ENCODE peak calls at places on chromosomes 1 and 21, in seven cellular contexts. One of them, this sample, is unnamed. For H3K36me3, the result is how much of the 10 kb centered on the place peaks cover.

GRCh38 chr1:209421186-209421585 is 162.3 kb upstream of the CAMK1G start:
- DNase-seq in body of pancreas: no peak
- DNase-seq in heart right ventricle: no peak
- DNase-seq in GM06990: no peak
- DNase-seq in H7: no peak
- DNase-seq in OCI-LY7: no peak
- DNase-seq in bronchial epithelial cell: peak
- DNase-seq in this sample: no peak

GRCh38 chr1:156838972-156839371 is 19.9 kb downstream of the INSRR start:
- DNase-seq in heart right ventricle: no peak
- DNase-seq in OCI-LY7: peak
- DNase-seq in H7: peak
- DNase-seq in body of pancreas: peak
- DNase-seq in GM06990: no peak
- DNase-seq in bronchial epithelial cell: no peak
- DNase-seq in this sample: no peak

GRCh38 chr1:163090321-163090945 is 21.3 kb downstream of the RGS4 start:
- DNase-seq in OCI-LY7: no peak
- DNase-seq in body of pancreas: no peak
- DNase-seq in GM06990: no peak
- DNase-seq in H7: no peak
- DNase-seq in bronchial epithelial cell: peak
- DNase-seq in heart right ventricle: no peak
- DNase-seq in this sample: no peak

GRCh38 chr21:34983680-34984086 is 65.4 kb downstream of the RUNX1 start:
- DNase-seq in body of pancreas: no peak
- DNase-seq in heart right ventricle: no peak
- DNase-seq in OCI-LY7: no peak
- DNase-seq in bronchial epithelial cell: peak
- DNase-seq in H7: no peak
- DNase-seq in GM06990: peak
- DNase-seq in this sample: no peak

GRCh38 chr1:78102082-78102481 is 56.3 kb downstream of the GIPC2 start:
- DNase-seq in bronchial epithelial cell: peak
- DNase-seq in GM06990: no peak
- DNase-seq in body of pancreas: no peak
- DNase-seq in H7: no peak
- DNase-seq in OCI-LY7: no peak
- DNase-seq in heart right ventricle: no peak
- DNase-seq in this sample: no peak

GRCh38 chr1:245771521-245772281 is 616.9 kb downstream of the KIF26B start:
- DNase-seq in OCI-LY7: no peak
- DNase-seq in heart right ventricle: peak
- DNase-seq in body of pancreas: no peak
- DNase-seq in GM06990: no peak
- DNase-seq in H7: no peak
- DNase-seq in bronchial epithelial cell: peak
- DNase-seq in this sample: no peak

GRCh38 chr1:201937624-201938212 is 8.6 kb downstream of the LMOD1 start:
- DNase-seq in body of pancreas: no peak
- DNase-seq in GM06990: no peak
- DNase-seq in OCI-LY7: no peak
- DNase-seq in H7: no peak
- DNase-seq in heart right ventricle: no peak
- DNase-seq in bronchial epithelial cell: peak
- DNase-seq in this sample: no peak

GRCh38 chr21:38768385-38769071 is 37.2 kb upstream of the ETS2 start:
- DNase-seq in GM06990: peak
- DNase-seq in heart right ventricle: no peak
- DNase-seq in bronchial epithelial cell: peak
- DNase-seq in OCI-LY7: peak
- DNase-seq in body of pancreas: no peak
- DNase-seq in H7: no peak
- DNase-seq in this sample: no peak

GRCh38 chr1:16163882-16164820 is 8.3 kb upstream of the EPHA2 start:
- DNase-seq in H7: peak
- DNase-seq in heart right ventricle: no peak
- DNase-seq in bronchial epithelial cell: peak
- DNase-seq in GM06990: no peak
- DNase-seq in body of pancreas: peak
- DNase-seq in OCI-LY7: no peak
- DNase-seq in this sample: no peak

GRCh38 chr1:175920401-175920800 is 177.0 kb upstream of the TNR start:
- DNase-seq in H7: no peak
- DNase-seq in GM06990: no peak
- DNase-seq in body of pancreas: no peak
- DNase-seq in heart right ventricle: no peak
- DNase-seq in bronchial epithelial cell: no peak
- DNase-seq in OCI-LY7: no peak
- DNase-seq in this sample: no peak

GRCh38 chr1:195773958-195774357 is 834.3 kb downstream of the KCNT2 start:
- DNase-seq in OCI-LY7: no peak
- DNase-seq in bronchial epithelial cell: no peak
- DNase-seq in GM06990: no peak
- DNase-seq in H7: no peak
- DNase-seq in body of pancreas: no peak
- DNase-seq in heart right ventricle: no peak
- DNase-seq in this sample: no peak

GRCh38 chr1:221903594-221903993 is 161.7 kb upstream of the DUSP10 start:
- DNase-seq in body of pancreas: no peak
- DNase-seq in GM06990: no peak
- DNase-seq in heart right ventricle: no peak
- DNase-seq in H7: no peak
- DNase-seq in bronchial epithelial cell: no peak
- DNase-seq in OCI-LY7: no peak
- DNase-seq in this sample: no peak

GRCh38 chr1:58791106-58791505 is 7.3 kb upstream of the JUN start:
- DNase-seq in H7: no peak
- DNase-seq in body of pancreas: no peak
- DNase-seq in OCI-LY7: no peak
- DNase-seq in bronchial epithelial cell: no peak
- DNase-seq in GM06990: no peak
- DNase-seq in heart right ventricle: no peak
- DNase-seq in this sample: no peak

GRCh38 chr1:229275005-229275404 is 4.1 kb downstream of the RAB4A start:
- DNase-seq in heart right ventricle: no peak
- DNase-seq in GM06990: no peak
- DNase-seq in OCI-LY7: no peak
- DNase-seq in H7: no peak
- DNase-seq in body of pancreas: no peak
- DNase-seq in bronchial epithelial cell: no peak
- DNase-seq in this sample: no peak

GRCh38 chr1:17346046-17346789 is 25.8 kb upstream of the PADI6 start:
- DNase-seq in OCI-LY7: no peak
- DNase-seq in heart right ventricle: no peak
- DNase-seq in GM06990: no peak
- DNase-seq in H7: no peak
- DNase-seq in bronchial epithelial cell: no peak
- DNase-seq in body of pancreas: no peak
- DNase-seq in this sample: no peak

GRCh38 chr21:40936771-40937261 is 89.9 kb upstream of the DSCAM start:
- DNase-seq in body of pancreas: peak
- DNase-seq in heart right ventricle: no peak
- DNase-seq in GM06990: no peak
- DNase-seq in bronchial epithelial cell: peak
- DNase-seq in OCI-LY7: no peak
- DNase-seq in H7: no peak
- DNase-seq in this sample: no peak

GRCh38 chr1:88509369-88509768 is 174.7 kb upstream of the PKN2 start:
- DNase-seq in heart right ventricle: no peak
- DNase-seq in GM06990: no peak
- DNase-seq in OCI-LY7: no peak
- DNase-seq in H7: no peak
- DNase-seq in bronchial epithelial cell: peak
- DNase-seq in body of pancreas: no peak
- DNase-seq in this sample: no peak

GRCh38 chr1:225746361-225747179 is 31.1 kb upstream of the SRP9 start:
- DNase-seq in H7: peak
- DNase-seq in heart right ventricle: peak
- DNase-seq in GM06990: no peak
- DNase-seq in OCI-LY7: no peak
- DNase-seq in bronchial epithelial cell: peak
- DNase-seq in body of pancreas: peak
- DNase-seq in this sample: peak

GRCh38 chr21:46299167-46299566 is 13.0 kb downstream of the YBEY start:
- DNase-seq in bronchial epithelial cell: no peak
- DNase-seq in heart right ventricle: no peak
- DNase-seq in H7: no peak
- DNase-seq in body of pancreas: no peak
- DNase-seq in GM06990: no peak
- DNase-seq in OCI-LY7: no peak
- DNase-seq in this sample: no peak

GRCh38 chr1:196387766-196388165 is 220.5 kb downstream of the KCNT2 start:
- DNase-seq in heart right ventricle: no peak
- DNase-seq in GM06990: no peak
- DNase-seq in body of pancreas: no peak
- DNase-seq in bronchial epithelial cell: no peak
- DNase-seq in OCI-LY7: no peak
- DNase-seq in H7: no peak
- DNase-seq in this sample: no peak

DNA sequence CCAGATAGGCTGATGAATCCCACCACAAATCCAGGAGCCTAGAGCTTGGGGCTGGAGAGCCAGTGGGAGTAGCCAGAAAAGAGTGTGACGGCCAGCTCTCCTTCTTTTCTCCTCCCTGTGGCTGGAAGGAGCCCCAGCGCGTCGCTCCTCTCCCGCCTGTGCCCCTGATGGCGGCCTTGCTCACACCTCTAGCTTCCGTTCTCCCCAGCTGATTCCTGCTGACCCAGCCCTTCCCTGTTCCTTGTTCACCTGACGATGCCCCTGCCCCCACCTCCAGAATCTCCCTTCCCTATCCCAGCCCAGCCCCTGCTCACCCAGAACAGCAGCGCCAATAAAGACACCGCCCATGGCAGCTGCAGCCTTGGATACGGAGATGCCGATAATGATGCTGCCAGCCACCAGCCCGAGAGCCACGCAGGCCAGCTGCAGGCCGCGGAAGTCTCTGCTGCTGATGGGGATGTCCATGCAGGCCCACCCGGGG is 656 bp downstream of the KNCN start:
- DNase-seq in H7: peak
- DNase-seq in GM06990: no peak
- DNase-seq in bronchial epithelial cell: no peak
- DNase-seq in body of pancreas: no peak
- DNase-seq in OCI-LY7: no peak
- DNase-seq in heart right ventricle: no peak
- DNase-seq in this sample: no peak
- H3K4me3 ChIP-seq in H7: no peak
- H3K4me3 ChIP-seq in GM06990: no peak
- H3K4me3 ChIP-seq in bronchial epithelial cell: no peak
- H3K4me3 ChIP-seq in body of pancreas: no peak
- H3K4me3 ChIP-seq in OCI-LY7: no peak
- H3K4me3 ChIP-seq in heart right ventricle: no peak
- H3K4me3 ChIP-seq in this sample: no peak

DNA sequence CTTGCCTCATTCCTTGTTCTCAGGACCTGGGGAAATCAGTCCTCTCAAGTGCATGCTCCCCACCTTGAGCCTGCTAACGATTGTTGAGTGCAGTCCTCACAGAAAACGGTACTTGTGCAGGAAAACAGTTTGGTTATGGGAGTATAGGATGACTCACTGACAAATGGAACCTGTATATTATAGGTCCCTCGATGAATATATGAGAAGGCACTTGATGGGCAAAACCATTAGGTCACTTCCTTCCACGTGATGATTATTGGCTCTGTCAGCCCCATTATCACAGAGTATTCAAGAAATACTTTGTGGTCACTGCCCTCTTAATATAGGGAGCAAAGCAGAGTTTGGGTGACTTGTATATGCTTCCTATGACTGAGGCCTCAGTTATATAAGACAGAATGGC is 6.2 kb downstream of the CCDC17 start:
- DNase-seq in H7: no peak
- DNase-seq in heart right ventricle: no peak
- DNase-seq in body of pancreas: no peak
- DNase-seq in OCI-LY7: no peak
- DNase-seq in GM06990: no peak
- DNase-seq in bronchial epithelial cell: peak
- DNase-seq in this sample: no peak
- H3K36me3 ChIP-seq in H7: under half
- H3K36me3 ChIP-seq in heart right ventricle: half or more
- H3K36me3 ChIP-seq in body of pancreas: under half
- H3K36me3 ChIP-seq in OCI-LY7: half or more
- H3K36me3 ChIP-seq in GM06990: under half
- H3K36me3 ChIP-seq in bronchial epithelial cell: under half
- H3K36me3 ChIP-seq in this sample: under half

DNA sequence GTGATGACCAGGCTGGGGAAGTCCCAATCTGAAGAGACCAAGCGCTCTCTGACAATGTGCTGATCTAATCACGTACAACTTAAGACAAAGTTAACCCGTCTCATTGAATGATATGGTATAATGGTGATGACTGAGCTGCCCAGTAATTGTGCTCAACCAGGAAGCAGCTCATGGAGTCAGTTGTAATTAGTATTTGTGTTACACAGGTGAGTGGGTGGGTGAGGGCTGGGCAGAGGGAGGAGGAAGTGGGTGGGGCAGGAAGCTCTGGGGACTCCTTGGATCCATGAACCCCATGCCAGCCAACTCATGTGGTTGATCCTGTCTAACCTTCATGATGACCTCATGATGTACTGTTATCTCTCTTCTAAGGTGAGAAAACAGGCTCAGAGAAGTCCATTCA is 8.7 kb upstream of the ECE1 start:
- DNase-seq in OCI-LY7: no peak
- DNase-seq in body of pancreas: no peak
- DNase-seq in bronchial epithelial cell: peak
- DNase-seq in H7: no peak
- DNase-seq in GM06990: no peak
- DNase-seq in heart right ventricle: no peak
- DNase-seq in this sample: no peak
- H3K4me3 ChIP-seq in OCI-LY7: no peak
- H3K4me3 ChIP-seq in body of pancreas: no peak
- H3K4me3 ChIP-seq in bronchial epithelial cell: no peak
- H3K4me3 ChIP-seq in H7: no peak
- H3K4me3 ChIP-seq in GM06990: no peak
- H3K4me3 ChIP-seq in heart right ventricle: no peak
- H3K4me3 ChIP-seq in this sample: no peak

GRCh38 chr1:154459044-154459443 is 43.0 kb upstream of the TDRD10 start:
- DNase-seq in heart right ventricle: no peak
- DNase-seq in H7: no peak
- DNase-seq in OCI-LY7: no peak
- DNase-seq in GM06990: no peak
- DNase-seq in bronchial epithelial cell: no peak
- DNase-seq in body of pancreas: no peak
- DNase-seq in this sample: no peak

GRCh38 chr1:154453577-154454352 is 48.3 kb upstream of the TDRD10 start:
- DNase-seq in OCI-LY7: no peak
- DNase-seq in H7: no peak
- DNase-seq in bronchial epithelial cell: peak
- DNase-seq in body of pancreas: no peak
- DNase-seq in heart right ventricle: no peak
- DNase-seq in GM06990: no peak
- DNase-seq in this sample: no peak

GRCh38 chr1:154453155-154453554 is 48.0 kb downstream of the IL6R start:
- DNase-seq in GM06990: no peak
- DNase-seq in OCI-LY7: no peak
- DNase-seq in heart right ventricle: no peak
- DNase-seq in H7: no peak
- DNase-seq in bronchial epithelial cell: no peak
- DNase-seq in body of pancreas: no peak
- DNase-seq in this sample: no peak

GRCh38 chr1:154456631-154457030 is 45.4 kb upstream of the TDRD10 start:
- DNase-seq in bronchial epithelial cell: no peak
- DNase-seq in body of pancreas: no peak
- DNase-seq in OCI-LY7: no peak
- DNase-seq in GM06990: no peak
- DNase-seq in H7: no peak
- DNase-seq in heart right ventricle: no peak
- DNase-seq in this sample: no peak

GRCh38 chr1:154454391-154455120 is 47.5 kb upstream of the TDRD10 start:
- DNase-seq in OCI-LY7: no peak
- DNase-seq in heart right ventricle: no peak
- DNase-seq in bronchial epithelial cell: no peak
- DNase-seq in H7: no peak
- DNase-seq in GM06990: no peak
- DNase-seq in body of pancreas: no peak
- DNase-seq in this sample: no peak
- H3K36me3 ChIP-seq in OCI-LY7: under half
- H3K36me3 ChIP-seq in heart right ventricle: under half
- H3K36me3 ChIP-seq in bronchial epithelial cell: under half
- H3K36me3 ChIP-seq in H7: under half
- H3K36me3 ChIP-seq in GM06990: under half
- H3K36me3 ChIP-seq in body of pancreas: under half
- H3K36me3 ChIP-seq in this sample: under half